ENCODE peak calls at places on chromosomes 7 and 10, in seven cellular contexts. M, R, V, X, T, K and O are unnamed samples.

GRCh38 chr7:140036224-140036651 is 26.5 kb downstream of the PARP12 start:
- DNase-seq in M (no peak), R (no peak), V (no peak), X (no peak), T (no peak), K (peak; percentile 41), O (no peak)

GRCh38 chr7:131648491-131648890 is 92.1 kb upstream of the PODXL start:
- DNase-seq in M (no peak), R (no peak), V (no peak), X (peak; percentile 44), T (peak; percentile 75), K (no peak), O (no peak)

GRCh38 chr7:95088536-95088935 is 181.1 kb downstream of the PPP1R9A start:
- DNase-seq in M (no peak), R (no peak), V (no peak), X (peak; percentile 87), T (no peak), K (no peak), O (no peak)

GRCh38 chr10:115129752-115130151 is 36.6 kb downstream of the ATRNL1 start:
- DNase-seq in M (no peak), R (peak; percentile 37), V (no peak), X (peak; percentile 73), T (peak; percentile 34), K (peak; percentile 52), O (peak; percentile 24)

GRCh38 chr10:110612629-110613028 is 31.5 kb upstream of the RBM20 start:
- DNase-seq in M (no peak), R (no peak), V (no peak), X (no peak), T (no peak), K (no peak), O (no peak)

GRCh38 chr7:48390381-48391327 is 219.4 kb downstream of the ABCA13 start:
- DNase-seq in M (no peak), R (no peak), V (no peak), X (peak; percentile 19), T (no peak), K (peak; percentile 1), O (no peak)

GRCh38 chr7:151686826-151687225 is 167.1 kb upstream of the RHEB start:
- DNase-seq in M (no peak), R (no peak), V (no peak), X (peak; percentile 94), T (no peak), K (no peak), O (no peak)

GRCh38 chr10:62050627-62050924 is 149.1 kb downstream of the ARID5B start:
- DNase-seq in M (no peak), R (no peak), V (no peak), X (no peak), T (no peak), K (no peak), O (no peak)

GRCh38 chr7:100154651-100155491 is 3.7 kb downstream of the TRAPPC14 start:
- DNase-seq in M (no peak), R (no peak), V (no peak), X (peak; percentile 68), T (peak; percentile 77), K (no peak), O (no peak)

GRCh38 chr10:13938940-13939339 is 352.2 kb downstream of the PRPF18 start:
- DNase-seq in M (no peak), R (no peak), V (no peak), X (no peak), T (no peak), K (no peak), O (no peak)

GRCh38 chr7:110612680-110613079 is 478.2 kb upstream of the LRRN3 start:
- DNase-seq in M (no peak), R (no peak), V (no peak), X (no peak), T (no peak), K (no peak), O (no peak)

GRCh38 chr10:94630017-94630688 is 53.4 kb upstream of the CYP2C18 start:
- DNase-seq in M (no peak), R (peak; percentile 12), V (no peak), X (peak; percentile 64), T (peak; percentile 48), K (peak; percentile 29), O (peak; percentile 37)

GRCh38 chr10:48448796-48449195 is 142.3 kb downstream of the MAPK8 start:
- DNase-seq in M (no peak), R (peak; percentile 80), V (peak; percentile 35), X (no peak), T (peak; percentile 23), K (peak; percentile 62), O (no peak)

GRCh38 chr10:71291501-71291900 is 27.6 kb upstream of the SLC29A3 start:
- DNase-seq in M (no peak), R (no peak), V (no peak), X (no peak), T (no peak), K (no peak), O (no peak)

GRCh38 chr10:71294856-71295255 is 24.2 kb upstream of the SLC29A3 start:
- DNase-seq in M (no peak), R (no peak), V (no peak), X (no peak), T (no peak), K (no peak), O (no peak)

GRCh38 chr10:71294091-71294561 is 24.9 kb upstream of the SLC29A3 start:
- DNase-seq in M (no peak), R (no peak), V (no peak), X (peak; percentile 91), T (no peak), K (no peak), O (no peak)

GRCh38 chr10:71292624-71293445 is 26.2 kb upstream of the SLC29A3 start:
- DNase-seq in M (no peak), R (no peak), V (no peak), X (peak; percentile 79), T (no peak), K (no peak), O (no peak)

DNA sequence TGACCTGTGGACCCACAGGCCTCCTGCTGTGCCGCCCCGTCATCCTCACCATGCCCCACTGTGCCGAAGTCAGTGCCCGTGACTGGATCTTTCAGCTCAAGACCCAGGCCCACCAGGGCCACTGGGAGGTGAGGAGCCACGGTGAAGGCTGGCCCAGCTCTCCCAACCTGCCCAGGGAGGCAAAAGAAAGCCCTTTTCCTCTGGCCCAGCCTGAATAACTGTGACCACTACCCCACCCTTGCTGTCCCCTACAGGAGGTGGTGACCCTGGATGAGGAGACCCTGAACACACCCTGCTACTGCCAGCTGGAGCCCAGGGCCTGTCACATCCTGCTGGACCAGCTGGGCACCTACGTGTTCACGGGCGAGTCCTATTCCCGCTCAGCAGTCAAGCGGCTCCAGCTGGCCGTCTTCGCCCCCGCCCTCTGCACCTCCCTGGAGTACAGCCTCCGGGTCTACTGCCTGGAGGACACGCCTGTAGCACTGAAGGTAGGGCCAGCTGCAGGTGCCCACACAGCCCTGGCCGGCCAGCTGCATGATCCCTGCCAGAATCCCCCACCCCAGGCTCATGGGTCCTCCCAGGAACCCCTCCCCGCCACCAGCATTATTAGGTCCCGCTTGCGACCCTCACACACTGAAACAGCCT is 25.5 kb upstream of the SLC29A3 start:
- DNase-seq in M (no peak), R (no peak), V (no peak), X (peak; percentile 90), T (no peak), K (no peak), O (no peak)
- H2AK5ac ChIP-seq in M (no peak overlapping the region), R (no peak overlapping the region), V (no peak overlapping the region), X (no peak overlapping the region), T (no peak overlapping the region), K (no peak overlapping the region), O (no peak overlapping the region)

GRCh38 chr10:43863859-43864591 is 215.3 kb upstream of the ZNF32 start:
- DNase-seq in M (no peak), R (peak; percentile 85), V (peak; percentile 11), X (no peak), T (no peak), K (peak; percentile 59), O (no peak)
- H2AK5ac ChIP-seq in M (no peak overlapping the region), R (peak overlapping the region; percentile 100), V (no peak overlapping the region), X (no peak overlapping the region), T (no peak overlapping the region), K (no peak overlapping the region), O (peak overlapping the region; percentile 73)

GRCh38 chr10:118868618-118869017 is 113.8 kb upstream of the CACUL1 start:
- DNase-seq in M (no peak), R (no peak), V (no peak), X (peak; percentile 7), T (peak; percentile 24), K (no peak), O (no peak)

GRCh38 chr10:118870467-118871243 is 115.9 kb upstream of the CACUL1 start:
- DNase-seq in M (no peak), R (peak; percentile 39), V (no peak), X (peak; percentile 95), T (peak; percentile 63), K (peak; percentile 88), O (no peak)

GRCh38 chr10:118873080-118873737 is 118.4 kb upstream of the CACUL1 start:
- DNase-seq in M (no peak), R (peak; percentile 7), V (no peak), X (peak; percentile 79), T (no peak), K (peak; percentile 44), O (no peak)

GRCh38 chr10:118873738-118874105 is 119.0 kb upstream of the CACUL1 start:
- DNase-seq in M (no peak), R (no peak), V (no peak), X (peak; percentile 93), T (no peak), K (no peak), O (no peak)

GRCh38 chr10:118871244-118871865 is 116.6 kb upstream of the CACUL1 start:
- DNase-seq in M (no peak), R (no peak), V (no peak), X (no peak), T (no peak), K (no peak), O (no peak)
- H2AK5ac ChIP-seq in M (no peak overlapping the region), R (no peak overlapping the region), V (no peak overlapping the region), X (no peak overlapping the region), T (no peak overlapping the region), K (no peak overlapping the region), O (no peak overlapping the region)

GRCh38 chr7:97246317-97246716 is 128.8 kb downstream of the SDHAF3 start:
- DNase-seq in M (no peak), R (no peak), V (no peak), X (no peak), T (no peak), K (no peak), O (no peak)
- H2AK5ac ChIP-seq in M (no peak overlapping the region), R (no peak overlapping the region), V (no peak overlapping the region), X (no peak overlapping the region), T (no peak overlapping the region), K (no peak overlapping the region), O (no peak overlapping the region)

DNA sequence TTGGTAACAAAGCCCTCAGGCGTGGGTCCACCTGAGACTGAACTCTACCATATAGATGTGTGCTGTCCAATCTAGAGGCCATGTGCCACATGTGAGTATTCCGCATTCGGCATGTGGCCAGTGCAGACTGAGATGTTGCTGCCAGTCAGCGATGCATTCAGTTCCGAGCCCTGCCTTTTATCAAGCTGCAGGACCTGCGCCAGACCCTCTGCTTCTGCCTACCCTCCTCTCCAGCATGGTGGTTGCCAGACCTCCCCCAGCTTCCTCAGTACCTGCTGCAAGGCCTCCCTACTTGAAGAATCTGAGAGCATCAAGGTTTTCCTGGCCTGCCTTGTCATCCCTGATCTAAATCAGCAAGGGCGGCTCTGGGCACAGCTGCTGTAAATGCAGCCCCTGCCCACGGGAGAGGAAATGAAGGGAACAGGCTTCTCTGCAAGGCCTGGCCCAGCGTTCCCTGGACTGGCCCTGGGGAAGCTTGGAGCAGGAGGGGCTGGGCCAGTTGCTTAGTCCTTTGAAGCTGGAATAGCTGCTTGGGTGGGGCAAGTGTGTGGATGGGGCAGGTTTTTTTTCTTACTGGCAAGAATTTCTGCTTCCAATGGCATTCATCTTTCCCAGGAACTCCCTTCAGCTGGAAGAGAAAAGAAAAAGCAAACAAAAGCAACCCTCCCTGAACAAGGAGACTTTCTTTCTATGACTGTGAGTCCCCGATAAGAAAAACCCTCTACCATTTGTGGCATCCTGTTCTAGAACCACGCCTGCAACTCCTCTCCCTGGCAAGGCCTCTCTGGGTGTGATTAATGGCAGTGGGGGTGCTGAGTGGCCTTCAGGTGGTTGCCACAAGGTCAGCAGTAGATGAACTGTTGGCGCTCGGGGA is 92.9 kb downstream of the NHLRC2 start:
- DNase-seq in M (no peak), R (no peak), V (no peak), X (no peak), T (no peak), K (no peak), O (no peak)
- H2AK5ac ChIP-seq in M (no peak overlapping the region), R (no peak overlapping the region), V (no peak overlapping the region), X (no peak overlapping the region), T (no peak overlapping the region), K (peak overlapping the region; percentile 61), O (no peak overlapping the region)